ENCODE peak calls at places on chromosome 22, in seven cellular contexts. One of them, this sample, is unnamed.

GRCh38 chr22:21698430-21699329 is 32.9 kb downstream of the PPIL2 start:
- DNase-seq in EL: peak
- DNase-seq in activated CD4-positive, alpha-beta T cell treated with anti-CD3 and anti-CD28 coated beads, Interleukin-2, amount 50 U/mL, for 24 hours: no peak
- DNase-seq in activated CD8-positive, alpha-beta memory T cell treated with anti-CD3 and anti-CD28 coated beads, Interleukin-2, amount 50 U/mL, for 48 hours: no peak
- DNase-seq in transverse colon: no peak
- DNase-seq in memory B cell: no peak
- DNase-seq in astrocyte of the spinal cord: peak
- DNase-seq in this sample: no peak

GRCh38 chr22:27327497-27327896 is 474.1 kb downstream of the MN1 start:
- DNase-seq in EL: no peak
- DNase-seq in activated CD4-positive, alpha-beta T cell treated with anti-CD3 and anti-CD28 coated beads, Interleukin-2, amount 50 U/mL, for 24 hours: no peak
- DNase-seq in activated CD8-positive, alpha-beta memory T cell treated with anti-CD3 and anti-CD28 coated beads, Interleukin-2, amount 50 U/mL, for 48 hours: no peak
- DNase-seq in transverse colon: no peak
- DNase-seq in memory B cell: no peak
- DNase-seq in astrocyte of the spinal cord: no peak
- DNase-seq in this sample: no peak

GRCh38 chr22:32606181-32606580 is 131.6 kb downstream of the FBXO7 start:
- DNase-seq in EL: peak
- DNase-seq in activated CD4-positive, alpha-beta T cell treated with anti-CD3 and anti-CD28 coated beads, Interleukin-2, amount 50 U/mL, for 24 hours: no peak
- DNase-seq in activated CD8-positive, alpha-beta memory T cell treated with anti-CD3 and anti-CD28 coated beads, Interleukin-2, amount 50 U/mL, for 48 hours: no peak
- DNase-seq in transverse colon: no peak
- DNase-seq in memory B cell: no peak
- DNase-seq in astrocyte of the spinal cord: no peak
- DNase-seq in this sample: no peak

GRCh38 chr22:23117890-23118646 is 23.7 kb downstream of the RSPH14 start:
- DNase-seq in EL: no peak
- DNase-seq in activated CD4-positive, alpha-beta T cell treated with anti-CD3 and anti-CD28 coated beads, Interleukin-2, amount 50 U/mL, for 24 hours: no peak
- DNase-seq in activated CD8-positive, alpha-beta memory T cell treated with anti-CD3 and anti-CD28 coated beads, Interleukin-2, amount 50 U/mL, for 48 hours: no peak
- DNase-seq in transverse colon: no peak
- DNase-seq in memory B cell: no peak
- DNase-seq in astrocyte of the spinal cord: no peak
- DNase-seq in this sample: no peak

GRCh38 chr22:19873960-19874306 is 19.3 kb upstream of the GNB1L start:
- DNase-seq in EL: no peak
- DNase-seq in activated CD4-positive, alpha-beta T cell treated with anti-CD3 and anti-CD28 coated beads, Interleukin-2, amount 50 U/mL, for 24 hours: no peak
- DNase-seq in activated CD8-positive, alpha-beta memory T cell treated with anti-CD3 and anti-CD28 coated beads, Interleukin-2, amount 50 U/mL, for 48 hours: peak
- DNase-seq in transverse colon: no peak
- DNase-seq in memory B cell: no peak
- DNase-seq in astrocyte of the spinal cord: no peak
- DNase-seq in this sample: no peak

GRCh38 chr22:19375435-19375834 is 56.1 kb downstream of the HIRA start:
- DNase-seq in EL: no peak
- DNase-seq in activated CD4-positive, alpha-beta T cell treated with anti-CD3 and anti-CD28 coated beads, Interleukin-2, amount 50 U/mL, for 24 hours: no peak
- DNase-seq in activated CD8-positive, alpha-beta memory T cell treated with anti-CD3 and anti-CD28 coated beads, Interleukin-2, amount 50 U/mL, for 48 hours: peak
- DNase-seq in transverse colon: no peak
- DNase-seq in memory B cell: no peak
- DNase-seq in astrocyte of the spinal cord: no peak
- DNase-seq in this sample: no peak

GRCh38 chr22:26618487-26618886 is 660 bp upstream of the CRYBB1 start:
- DNase-seq in EL: no peak
- DNase-seq in activated CD4-positive, alpha-beta T cell treated with anti-CD3 and anti-CD28 coated beads, Interleukin-2, amount 50 U/mL, for 24 hours: no peak
- DNase-seq in activated CD8-positive, alpha-beta memory T cell treated with anti-CD3 and anti-CD28 coated beads, Interleukin-2, amount 50 U/mL, for 48 hours: no peak
- DNase-seq in transverse colon: no peak
- DNase-seq in memory B cell: no peak
- DNase-seq in astrocyte of the spinal cord: no peak
- DNase-seq in this sample: no peak

GRCh38 chr22:23219787-23220484 is 39.6 kb downstream of the BCR start:
- DNase-seq in EL: peak
- DNase-seq in activated CD4-positive, alpha-beta T cell treated with anti-CD3 and anti-CD28 coated beads, Interleukin-2, amount 50 U/mL, for 24 hours: peak
- DNase-seq in activated CD8-positive, alpha-beta memory T cell treated with anti-CD3 and anti-CD28 coated beads, Interleukin-2, amount 50 U/mL, for 48 hours: peak
- DNase-seq in transverse colon: peak
- DNase-seq in memory B cell: no peak
- DNase-seq in astrocyte of the spinal cord: peak
- DNase-seq in this sample: no peak

GRCh38 chr22:17368144-17368726 is 1.0 kb upstream of the CECR2 start:
- DNase-seq in EL: no peak
- DNase-seq in activated CD4-positive, alpha-beta T cell treated with anti-CD3 and anti-CD28 coated beads, Interleukin-2, amount 50 U/mL, for 24 hours: no peak
- DNase-seq in activated CD8-positive, alpha-beta memory T cell treated with anti-CD3 and anti-CD28 coated beads, Interleukin-2, amount 50 U/mL, for 48 hours: no peak
- DNase-seq in transverse colon: no peak
- DNase-seq in memory B cell: no peak
- DNase-seq in astrocyte of the spinal cord: no peak
- DNase-seq in this sample: no peak

GRCh38 chr22:43136255-43136654 is 6.9 kb downstream of the MCAT start:
- DNase-seq in EL: peak
- DNase-seq in activated CD4-positive, alpha-beta T cell treated with anti-CD3 and anti-CD28 coated beads, Interleukin-2, amount 50 U/mL, for 24 hours: no peak
- DNase-seq in activated CD8-positive, alpha-beta memory T cell treated with anti-CD3 and anti-CD28 coated beads, Interleukin-2, amount 50 U/mL, for 48 hours: peak
- DNase-seq in transverse colon: peak
- DNase-seq in memory B cell: no peak
- DNase-seq in astrocyte of the spinal cord: peak
- DNase-seq in this sample: peak

GRCh38 chr22:44278234-44279058 is 34.3 kb downstream of the SHISAL1 start:
- DNase-seq in EL: no peak
- DNase-seq in activated CD4-positive, alpha-beta T cell treated with anti-CD3 and anti-CD28 coated beads, Interleukin-2, amount 50 U/mL, for 24 hours: no peak
- DNase-seq in activated CD8-positive, alpha-beta memory T cell treated with anti-CD3 and anti-CD28 coated beads, Interleukin-2, amount 50 U/mL, for 48 hours: no peak
- DNase-seq in transverse colon: no peak
- DNase-seq in memory B cell: no peak
- DNase-seq in astrocyte of the spinal cord: no peak
- DNase-seq in this sample: no peak

GRCh38 chr22:36588285-36588684 is 59.3 kb upstream of the EIF3D start:
- DNase-seq in EL: no peak
- DNase-seq in activated CD4-positive, alpha-beta T cell treated with anti-CD3 and anti-CD28 coated beads, Interleukin-2, amount 50 U/mL, for 24 hours: no peak
- DNase-seq in activated CD8-positive, alpha-beta memory T cell treated with anti-CD3 and anti-CD28 coated beads, Interleukin-2, amount 50 U/mL, for 48 hours: no peak
- DNase-seq in transverse colon: no peak
- DNase-seq in memory B cell: no peak
- DNase-seq in astrocyte of the spinal cord: no peak
- DNase-seq in this sample: no peak

This sample was measured in D721Med.